ENCODE peak calls at places on chromosomes 16 and 17, in five cellular contexts. F is endothelial cell, W is cardiac muscle cell, E is lower leg skin, U is progenitor cell of endocrine pancreas. N is an unnamed sample.

GRCh38 chr16:75805946-75806345 is 79.7 kb upstream of the CPHXL start:
- DNase-seq in U (no peak), E (no peak), F (no peak), W (no peak), N (no peak)

GRCh38 chr17:30372755-30373154 is 6.0 kb upstream of the CPD start:
- DNase-seq in W (no peak), U (no peak), F (no peak), E (no peak), N (no peak)

GRCh38 chr17:7862692-7863437 is 5.1 kb downstream of the CYB5D1 start:
- DNase-seq in U (no peak), F (peak), E (peak), W (peak), N (no peak)

GRCh38 chr16:14095883-14096551 is 24.9 kb downstream of the MRTFB start:
- DNase-seq in F (no peak), E (no peak), U (no peak), W (no peak), N (no peak)

GRCh38 chr17:33053641-33054040 is 62.0 kb downstream of the SPACA3 start:
- DNase-seq in U (no peak), W (no peak), F (no peak), E (no peak), N (no peak)

GRCh38 chr17:47902039-47902744 is 6.2 kb downstream of the SP2 start:
- DNase-seq in U (no peak), F (no peak), E (no peak), W (no peak), N (no peak)

GRCh38 chr17:80992948-80993624 is 1.4 kb downstream of the CHMP6 start:
- DNase-seq in W (no peak), U (no peak), E (no peak), F (no peak), N (no peak)

GRCh38 chr16:49469930-49470451 is 96.4 kb downstream of the C16orf78 start:
- DNase-seq in W (no peak), U (no peak), F (no peak), E (peak), N (no peak)

GRCh38 chr16:15653227-15653626 is 3.2 kb downstream of the NDE1 start:
- DNase-seq in E (peak), F (no peak), W (no peak), U (no peak), N (no peak)

GRCh38 chr16:62638964-62639861 is 603.0 kb upstream of the CDH8 start:
- DNase-seq in W (no peak), E (no peak), F (no peak), U (no peak), N (no peak)

GRCh38 chr16:56101480-56101879 is 89.8 kb upstream of the GNAO1 start:
- DNase-seq in W (no peak), F (no peak), U (no peak), E (no peak), N (no peak)

GRCh38 chr16:64417711-64418227 is 704.1 kb downstream of the CDH11 start:
- DNase-seq in W (no peak), E (no peak), F (no peak), U (no peak), N (peak)

GRCh38 chr16:24971718-24972117 is 43.5 kb downstream of the ARHGAP17 start:
- DNase-seq in E (no peak), U (no peak), F (no peak), W (peak), N (no peak)

GRCh38 chr16:15643453-15644305 is 725 bp upstream of the MARF1 start:
- DNase-seq in E (no peak), U (no peak), W (peak), F (no peak), N (no peak)

GRCh38 chr16:86498155-86498651 is 12.1 kb upstream of the FOXF1 start:
- DNase-seq in F (no peak), U (no peak), W (no peak), E (no peak), N (no peak)

GRCh38 chr16:55115506-55115905 is 184.8 kb downstream of the IRX5 start:
- DNase-seq in F (no peak), U (no peak), W (no peak), E (no peak), N (no peak)

GRCh38 chr16:59412275-59412841 is 678.2 kb upstream of the GOT2 start:
- DNase-seq in F (no peak), E (no peak), U (no peak), W (peak), N (no peak)
- TF ChIP-seq CTCF in F (no peak), E (no peak), U (peak), W (no peak), N (peak)

DNA sequence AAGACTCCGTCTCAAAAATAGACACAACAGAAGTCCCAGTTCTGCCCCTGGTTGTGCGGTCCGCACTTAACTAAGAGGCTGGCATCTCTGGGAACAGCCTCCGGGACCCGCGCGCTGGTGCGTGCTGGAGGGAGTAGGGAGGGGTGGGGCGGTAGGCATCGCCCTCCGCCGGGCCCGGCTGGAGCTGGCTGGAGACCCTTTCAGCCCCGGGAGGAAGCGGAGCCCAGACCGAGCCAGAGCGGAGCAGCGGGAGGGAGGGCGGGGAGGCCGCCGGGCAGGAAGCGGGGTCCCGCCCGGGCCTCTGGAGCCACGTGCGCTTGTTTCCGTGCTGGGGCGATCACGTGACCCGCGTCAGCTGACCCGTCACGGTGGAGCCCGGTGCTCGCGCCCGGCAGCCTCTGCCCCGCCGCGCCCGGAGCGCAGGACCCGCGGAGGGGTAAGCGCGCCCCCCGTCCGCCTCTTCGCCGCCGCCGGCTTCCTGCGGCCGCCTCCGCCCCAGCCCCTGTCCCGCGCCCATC is at the start of gene WDR81:
- DNase-seq in U (peak), W (peak), F (peak), E (peak), N (no peak)
- TF ChIP-seq CTCF in U (no peak), W (no peak), F (no peak), E (no peak), N (no peak)

GRCh38 chr16:78413651-78414050 is 314.2 kb downstream of the WWOX start:
- DNase-seq in U (no peak), E (no peak), W (no peak), F (no peak), N (no peak)
- TF ChIP-seq CTCF in U (no peak), E (no peak), W (no peak), F (no peak), N (no peak)

DNA sequence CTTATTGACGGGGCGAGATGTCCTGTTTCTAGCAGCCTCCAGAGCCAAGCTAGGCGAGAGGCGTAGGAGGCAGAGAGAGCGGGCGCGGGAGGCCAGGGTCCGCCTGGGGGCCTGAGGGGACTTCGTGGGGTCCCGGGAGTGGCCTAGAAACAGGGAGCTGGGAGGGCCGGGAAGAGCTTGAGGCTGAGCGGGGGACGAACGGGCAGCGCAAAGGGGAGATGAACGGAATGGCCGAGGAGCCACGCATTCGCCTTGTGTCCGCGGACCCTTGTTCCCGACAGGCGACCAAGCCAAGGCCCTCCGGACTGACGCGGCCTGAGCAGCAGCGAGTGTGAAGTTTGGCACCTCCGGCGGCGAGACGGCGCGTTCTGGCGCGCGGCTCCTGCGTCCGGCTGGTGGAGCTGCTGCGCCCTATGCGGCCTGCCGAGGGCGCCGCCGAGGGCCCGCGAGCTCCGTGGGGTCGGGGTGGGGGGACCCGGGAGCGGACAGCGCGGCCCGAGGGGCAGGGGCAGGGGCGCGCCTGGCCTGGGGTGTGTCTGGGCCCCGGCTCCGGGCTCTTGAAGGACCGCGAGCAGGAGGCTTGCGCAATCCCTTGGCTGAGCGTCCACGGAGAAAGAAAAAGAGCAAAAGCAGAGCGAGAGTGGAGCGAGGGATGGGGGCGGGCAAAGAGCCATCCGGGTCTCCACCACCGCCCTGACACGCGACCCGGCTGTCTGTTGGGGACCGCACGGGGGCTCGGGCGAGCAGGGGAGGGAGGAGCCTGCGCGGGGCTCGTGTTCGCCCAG is 1.2 kb upstream of the CBX4 start:
- DNase-seq in F (peak), W (peak), E (peak), U (no peak), N (no peak)
- TF ChIP-seq CTCF in F (no peak), W (no peak), E (no peak), U (no peak), N (peak)

GRCh38 chr17:45948881-45949624 is 50.0 kb upstream of the STH start:
- DNase-seq in E (peak), F (peak), U (peak), W (peak), N (no peak)
- TF ChIP-seq CTCF in E (no peak), F (peak), U (peak), W (peak), N (peak)

DNA sequence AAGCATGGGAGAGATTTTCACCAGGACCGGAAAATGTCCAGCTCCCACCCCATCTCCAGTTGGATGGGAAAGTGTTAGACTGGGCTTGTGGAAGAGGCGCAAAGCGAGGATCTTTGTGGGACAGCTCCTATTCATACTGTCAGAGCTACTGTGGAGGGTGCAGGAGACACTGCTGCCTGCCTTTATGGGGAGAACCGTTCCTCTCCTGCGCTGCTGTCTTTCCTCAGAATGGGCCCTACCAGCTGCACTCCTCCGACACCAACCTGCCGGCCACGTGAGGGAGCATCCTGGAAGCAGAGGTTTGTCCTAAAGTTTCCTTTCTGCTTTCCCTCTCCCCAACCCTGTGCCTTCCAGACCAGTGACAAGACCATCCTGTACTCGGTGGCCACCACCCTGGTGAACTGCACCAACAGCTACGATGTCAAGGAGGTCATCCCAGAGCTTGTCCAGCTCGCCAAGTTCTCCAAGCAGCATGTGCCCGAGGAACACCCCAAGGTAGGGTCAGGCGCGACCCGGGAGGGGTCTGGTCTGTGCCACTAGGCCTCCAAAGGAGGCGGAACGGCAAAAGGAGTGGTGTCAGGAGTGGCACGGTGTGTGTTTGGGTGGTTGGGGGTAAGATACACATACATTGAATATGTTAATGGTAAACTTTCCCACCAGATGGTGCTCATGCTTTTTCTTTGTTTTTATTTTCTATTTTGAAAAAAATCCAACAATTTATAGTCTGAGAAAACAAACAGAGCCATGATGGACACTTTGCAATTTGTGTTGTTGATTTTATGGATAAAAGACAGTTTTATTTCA is 23.0 kb downstream of the SLC35G3 start:
- DNase-seq in E (peak), U (no peak), W (no peak), F (no peak), N (no peak)
- TF ChIP-seq CTCF in E (no peak), U (peak), W (no peak), F (no peak), N (no peak)

GRCh38 chr17:59751955-59752413 is 44.5 kb downstream of the VMP1 start:
- DNase-seq in F (no peak), U (no peak), W (no peak), E (no peak), N (no peak)
- TF ChIP-seq CTCF in F (no peak), U (no peak), W (no peak), E (no peak), N (no peak)

GRCh38 chr17:62596662-62597061 is 30.8 kb upstream of the MRC2 start:
- DNase-seq in F (no peak), E (no peak), U (no peak), W (no peak), N (no peak)

GRCh38 chr17:62591323-62591722 is 36.1 kb upstream of the MRC2 start:
- DNase-seq in F (no peak), U (no peak), E (no peak), W (no peak), N (no peak)

GRCh38 chr17:62597150-62597549 is 30.3 kb upstream of the MRC2 start:
- DNase-seq in U (no peak), F (no peak), E (no peak), W (no peak), N (no peak)

GRCh38 chr17:62595484-62595883 is 32.0 kb upstream of the MRC2 start:
- DNase-seq in U (no peak), F (no peak), E (no peak), W (no peak), N (no peak)

GRCh38 chr17:62592305-62593099 is 35.0 kb upstream of the MRC2 start:
- DNase-seq in U (no peak), W (no peak), F (no peak), E (no peak), N (no peak)
- TF ChIP-seq CTCF in U (no peak), W (no peak), F (no peak), E (no peak), N (no peak)